ENCODE peak calls at places on chromosomes 12 and 14, in five cellular contexts. O is breast epithelium, A is A549, U is neuronal stem cell, X is right cardiac atrium. N is an unnamed sample.

GRCh38 chr12:110546339-110546738 is 36.8 kb downstream of the PPTC7 start:
- DNase-seq in O (no peak), A (peak), U (no peak), X (no peak), N (no peak)

GRCh38 chr14:104794099-104794498 is 1.4 kb downstream of the AKT1 start:
- DNase-seq in O (no peak), A (peak), U (no peak), X (peak), N (no peak)

GRCh38 chr14:58055497-58055896 is 96.5 kb downstream of the ARMH4 start:
- DNase-seq in O (no peak), A (no peak), U (no peak), X (no peak), N (no peak)

GRCh38 chr12:122203968-122204828 is 689 bp downstream of the B3GNT4 start:
- DNase-seq in O (peak), A (no peak), U (no peak), X (no peak), N (no peak)

GRCh38 chr14:70002589-70003240 is 123.5 kb downstream of the SMOC1 start:
- DNase-seq in O (no peak), A (no peak), U (no peak), X (no peak), N (no peak)

GRCh38 chr14:50026396-50026795 is 90.0 kb downstream of the VCPKMT start:
- DNase-seq in O (no peak), A (no peak), U (no peak), X (no peak), N (no peak)

GRCh38 chr14:68682166-68683103 is 110.4 kb downstream of the ZFP36L1 start:
- DNase-seq in O (no peak), A (peak), U (no peak), X (peak), N (peak)

GRCh38 chr12:79069009-79069408 is 204.4 kb downstream of the SYT1 start:
- DNase-seq in O (no peak), A (no peak), U (no peak), X (no peak), N (no peak)

GRCh38 chr12:52029686-52030085 is 21.6 kb upstream of the NR4A1 start:
- DNase-seq in O (no peak), A (peak), U (peak), X (peak), N (no peak)

GRCh38 chr14:24673534-24674203 is 39.7 kb upstream of the GZMB start:
- DNase-seq in O (no peak), A (no peak), U (no peak), X (no peak), N (peak)

GRCh38 chr12:12560587-12561304 is 1.9 kb downstream of the DUSP16 start:
- DNase-seq in O (no peak), A (peak), U (peak), X (no peak), N (peak)

GRCh38 chr12:58459191-58459590 is 461.1 kb downstream of the LRIG3 start:
- DNase-seq in O (no peak), A (no peak), U (no peak), X (no peak), N (no peak)

GRCh38 chr12:33180921-33181320 is 258.7 kb downstream of the SYT10 start:
- DNase-seq in O (no peak), A (no peak), U (no peak), X (no peak), N (no peak)

GRCh38 chr12:121802485-121802842 is 1.3 kb upstream of the SETD1B start:
- DNase-seq in O (no peak), A (no peak), U (no peak), X (no peak), N (no peak)

GRCh38 chr14:96895658-96896271 is 98.6 kb downstream of the VRK1 start:
- DNase-seq in O (no peak), A (no peak), U (no peak), X (no peak), N (no peak)

GRCh38 chr14:22432348-22432976 is 156.6 kb downstream of the DAD1 start:
- DNase-seq in O (no peak), A (peak), U (no peak), X (no peak), N (no peak)
- H3K27ac ChIP-seq in O (peak), A (peak), U (no peak), X (no peak), N (no peak)

DNA sequence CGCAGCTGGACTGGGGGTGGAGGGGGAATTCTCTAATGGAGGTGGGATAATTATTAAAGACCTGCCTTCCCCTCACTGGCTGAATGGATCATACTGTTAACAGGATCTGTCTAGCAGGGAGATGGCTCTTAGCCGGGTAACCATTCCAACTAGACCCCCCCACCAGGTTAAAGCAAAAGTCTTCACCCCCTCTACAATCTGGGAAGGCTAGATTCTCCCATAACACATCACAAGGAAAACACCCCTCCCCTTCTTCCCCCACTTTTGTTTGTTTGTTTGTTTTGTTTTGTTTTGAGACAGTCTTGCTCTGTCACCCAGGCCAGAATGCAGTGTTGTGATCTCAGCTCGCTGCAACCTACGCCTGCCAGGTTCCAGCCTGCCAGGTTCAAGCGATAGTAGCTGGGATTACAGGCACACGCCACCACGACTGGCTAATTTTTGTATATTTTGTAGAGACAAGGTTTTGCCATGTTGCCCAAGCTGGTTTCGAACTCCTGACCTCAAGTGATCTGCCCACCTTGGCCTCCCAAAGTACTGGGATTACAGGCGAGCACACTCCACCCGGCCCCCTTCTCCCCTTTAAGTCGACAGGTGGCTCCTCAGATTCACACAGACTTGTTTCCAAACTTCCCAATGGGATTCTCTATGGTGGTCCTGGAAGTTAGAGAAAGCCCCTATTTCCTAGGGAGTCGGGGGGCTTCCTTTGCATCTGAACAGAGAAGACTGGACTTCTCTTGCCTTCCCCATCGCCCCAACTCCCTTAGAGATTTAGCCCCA is 3.5 kb upstream of the BAZ2A start:
- DNase-seq in O (no peak), A (no peak), U (no peak), X (no peak), N (no peak)
- H3K27ac ChIP-seq in O (peak), A (peak), U (peak), X (no peak), N (peak)

GRCh38 chr12:62860501-62861156 is 74.3 kb downstream of the PPM1H start:
- DNase-seq in O (no peak), A (no peak), U (no peak), X (no peak), N (no peak)

GRCh38 chr12:62861157-62861535 is 73.8 kb downstream of the PPM1H start:
- DNase-seq in O (no peak), A (no peak), U (no peak), X (no peak), N (no peak)

GRCh38 chr12:62861586-62861985 is 73.4 kb downstream of the PPM1H start:
- DNase-seq in O (no peak), A (no peak), U (no peak), X (no peak), N (no peak)

GRCh38 chr12:62856454-62856853 is 78.5 kb downstream of the PPM1H start:
- DNase-seq in O (no peak), A (no peak), U (no peak), X (no peak), N (no peak)

GRCh38 chr12:62859203-62859799 is 75.6 kb downstream of the PPM1H start:
- DNase-seq in O (no peak), A (no peak), U (no peak), X (no peak), N (no peak)
- H3K27ac ChIP-seq in O (no peak), A (peak), U (no peak), X (no peak), N (no peak)

GRCh38 chr12:117080707-117081141 is 18.5 kb downstream of the TESC start:
- DNase-seq in O (peak), A (no peak), U (no peak), X (no peak), N (no peak)

GRCh38 chr12:117089463-117089862 is 9.8 kb downstream of the TESC start:
- DNase-seq in O (no peak), A (no peak), U (no peak), X (no peak), N (no peak)

GRCh38 chr12:117087808-117088207 is 11.4 kb downstream of the TESC start:
- DNase-seq in O (no peak), A (no peak), U (no peak), X (no peak), N (no peak)

GRCh38 chr12:117084405-117085317 is 14.6 kb downstream of the TESC start:
- DNase-seq in O (peak), A (no peak), U (no peak), X (no peak), N (no peak)

DNA sequence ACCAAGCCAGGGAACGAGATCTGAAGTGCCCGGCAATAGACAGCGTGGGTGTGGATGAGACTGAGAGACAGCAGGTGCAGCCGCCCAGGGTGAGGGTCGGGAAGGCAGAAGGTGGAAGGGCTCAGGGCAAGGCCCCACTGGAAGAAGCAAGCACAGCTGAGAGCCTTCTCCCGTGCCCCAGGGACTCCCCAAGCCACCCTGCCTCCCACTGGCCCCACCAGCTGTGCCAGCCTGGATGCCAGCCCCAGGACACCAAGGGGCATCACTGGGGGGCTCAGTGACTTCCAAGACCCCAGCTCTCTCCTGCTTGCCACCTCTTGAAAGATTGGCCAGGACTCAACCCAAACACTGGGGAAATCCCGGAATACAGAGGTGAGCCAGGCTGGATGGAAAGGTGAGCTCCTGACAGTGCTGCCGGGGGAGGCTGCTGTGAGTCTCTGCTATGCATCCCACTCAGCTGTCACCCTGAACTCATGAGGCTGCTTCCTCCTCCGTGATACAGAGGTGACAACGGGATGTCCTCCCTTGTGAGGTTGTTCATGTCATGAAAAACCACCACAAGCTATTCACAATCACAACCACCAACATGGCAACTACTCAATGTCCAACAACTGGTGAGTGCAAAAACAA is 13.8 kb downstream of the TESC start:
- DNase-seq in O (no peak), A (no peak), U (no peak), X (no peak), N (no peak)
- H3K27ac ChIP-seq in O (peak), A (no peak), U (no peak), X (no peak), N (no peak)

GRCh38 chr12:3200779-3201738 is 123.9 kb downstream of the TSPAN9 start:
- DNase-seq in O (no peak), A (no peak), U (no peak), X (no peak), N (no peak)
- H3K27ac ChIP-seq in O (no peak), A (peak), U (no peak), X (peak), N (no peak)

DNA sequence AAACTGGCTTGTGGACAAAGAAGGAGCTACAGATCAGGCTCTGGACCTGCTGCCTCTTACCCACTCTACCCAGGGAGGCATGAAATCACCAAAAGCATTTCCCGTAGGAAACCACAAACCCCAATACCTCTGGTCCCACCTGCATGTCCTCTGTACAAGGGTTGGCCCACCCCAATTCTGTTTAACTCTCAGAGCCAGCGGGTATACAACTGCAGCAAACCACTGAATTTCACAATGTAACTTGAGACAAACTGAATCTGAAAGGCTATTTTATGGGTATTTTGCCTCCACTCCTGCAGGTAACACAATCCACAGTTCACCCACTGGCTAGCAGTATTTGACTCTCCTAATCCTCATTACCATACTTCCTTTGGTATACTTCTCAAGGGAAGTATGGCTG is 16.5 kb downstream of the SIX1 start:
- DNase-seq in O (no peak), A (no peak), U (no peak), X (no peak), N (no peak)
- H3K27ac ChIP-seq in O (no peak), A (no peak), U (no peak), X (no peak), N (no peak)

GRCh38 chr12:93173178-93173957 is 204.4 kb upstream of the NUDT4 start:
- DNase-seq in O (no peak), A (no peak), U (no peak), X (no peak), N (no peak)
- H3K27ac ChIP-seq in O (no peak), A (no peak), U (no peak), X (peak), N (no peak)

GRCh38 chr12:49705479-49706267 is 1.5 kb downstream of the FMNL3 start:
- DNase-seq in O (no peak), A (no peak), U (no peak), X (peak), N (peak)
- H3K27ac ChIP-seq in O (peak), A (no peak), U (no peak), X (peak), N (peak)

DNA sequence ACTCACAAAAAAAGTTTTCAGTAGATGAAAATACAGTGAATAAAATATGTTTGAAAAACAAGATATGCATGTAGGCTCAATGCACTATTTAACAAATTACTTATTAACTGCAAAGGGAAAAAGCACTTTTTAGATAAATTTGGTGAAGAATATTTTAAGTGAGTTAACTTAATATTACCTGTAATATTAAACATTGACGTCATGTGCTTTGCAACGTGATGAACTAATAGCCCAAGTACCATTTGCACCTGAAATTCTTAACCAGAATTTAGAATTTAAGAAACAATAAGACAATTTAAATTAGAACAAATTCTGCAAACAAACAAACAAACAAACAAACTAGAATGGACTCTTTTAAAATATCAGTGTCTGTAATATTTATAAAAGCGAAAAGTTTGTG is 659.0 kb upstream of the NOVA1 start:
- DNase-seq in O (no peak), A (no peak), U (no peak), X (no peak), N (no peak)
- H3K27ac ChIP-seq in O (no peak), A (no peak), U (no peak), X (no peak), N (no peak)